ENCODE peak calls at places on chromosomes 3 and 15, in six cellular contexts. One of them, this sample, is unnamed.

GRCh38 chr3:278300-279064 is 81.9 kb downstream of the CHL1 start:
- DNase-seq in neural progenitor cell: no peak
- DNase-seq in stomach: no peak
- DNase-seq in right atrium auricular region: no peak
- DNase-seq in mesothelial cell of epicardium: no peak
- DNase-seq in left lung: no peak
- DNase-seq in this sample: no peak

GRCh38 chr15:57922780-57923179 is 142.7 kb downstream of the ALDH1A2 start:
- DNase-seq in right atrium auricular region: no peak
- DNase-seq in stomach: peak
- DNase-seq in mesothelial cell of epicardium: no peak
- DNase-seq in left lung: peak
- DNase-seq in neural progenitor cell: no peak
- DNase-seq in this sample: no peak

GRCh38 chr15:66080791-66081475 is 172.6 kb downstream of the MEGF11 start:
- DNase-seq in stomach: no peak
- DNase-seq in left lung: no peak
- DNase-seq in right atrium auricular region: no peak
- DNase-seq in neural progenitor cell: peak
- DNase-seq in mesothelial cell of epicardium: peak
- DNase-seq in this sample: no peak

GRCh38 chr3:177816667-177817208 is 619.5 kb upstream of the TBL1XR1 start:
- DNase-seq in left lung: no peak
- DNase-seq in right atrium auricular region: no peak
- DNase-seq in mesothelial cell of epicardium: no peak
- DNase-seq in stomach: no peak
- DNase-seq in neural progenitor cell: no peak
- DNase-seq in this sample: no peak

GRCh38 chr3:159787191-159787590 is 201.4 kb upstream of the IL12A start:
- DNase-seq in right atrium auricular region: no peak
- DNase-seq in mesothelial cell of epicardium: no peak
- DNase-seq in stomach: no peak
- DNase-seq in left lung: no peak
- DNase-seq in neural progenitor cell: no peak
- DNase-seq in this sample: no peak

GRCh38 chr15:82830427-82831173 is 21.2 kb downstream of the WHAMM start:
- DNase-seq in left lung: no peak
- DNase-seq in stomach: no peak
- DNase-seq in mesothelial cell of epicardium: no peak
- DNase-seq in right atrium auricular region: no peak
- DNase-seq in neural progenitor cell: no peak
- DNase-seq in this sample: no peak

GRCh38 chr3:14132120-14132519 is 7.3 kb downstream of the TMEM43 start:
- DNase-seq in stomach: no peak
- DNase-seq in mesothelial cell of epicardium: no peak
- DNase-seq in right atrium auricular region: no peak
- DNase-seq in neural progenitor cell: no peak
- DNase-seq in left lung: no peak
- DNase-seq in this sample: no peak

GRCh38 chr3:33424606-33425453 is 15.4 kb downstream of the UBP1 start:
- DNase-seq in stomach: no peak
- DNase-seq in mesothelial cell of epicardium: no peak
- DNase-seq in right atrium auricular region: no peak
- DNase-seq in left lung: no peak
- DNase-seq in neural progenitor cell: no peak
- DNase-seq in this sample: no peak

GRCh38 chr15:101111570-101112262 is 140.1 kb downstream of the CHSY1 start:
- DNase-seq in mesothelial cell of epicardium: no peak
- DNase-seq in right atrium auricular region: no peak
- DNase-seq in stomach: no peak
- DNase-seq in left lung: no peak
- DNase-seq in neural progenitor cell: no peak
- DNase-seq in this sample: no peak

GRCh38 chr15:26729581-26729980 is 43.3 kb downstream of the GABRB3 start:
- DNase-seq in stomach: no peak
- DNase-seq in mesothelial cell of epicardium: no peak
- DNase-seq in left lung: no peak
- DNase-seq in neural progenitor cell: no peak
- DNase-seq in right atrium auricular region: no peak
- DNase-seq in this sample: no peak

GRCh38 chr15:84969257-84969656 is 12.4 kb upstream of the PDE8A start:
- DNase-seq in mesothelial cell of epicardium: no peak
- DNase-seq in right atrium auricular region: no peak
- DNase-seq in stomach: no peak
- DNase-seq in left lung: no peak
- DNase-seq in neural progenitor cell: no peak
- DNase-seq in this sample: no peak

GRCh38 chr3:197339841-197340520 is 41.6 kb upstream of the DLG1 start:
- DNase-seq in left lung: no peak
- DNase-seq in neural progenitor cell: no peak
- DNase-seq in stomach: no peak
- DNase-seq in right atrium auricular region: no peak
- DNase-seq in mesothelial cell of epicardium: peak
- DNase-seq in this sample: no peak

GRCh38 chr3:135706758-135707375 is 258.7 kb upstream of the PPP2R3A start:
- DNase-seq in neural progenitor cell: no peak
- DNase-seq in stomach: no peak
- DNase-seq in mesothelial cell of epicardium: no peak
- DNase-seq in right atrium auricular region: no peak
- DNase-seq in left lung: no peak
- DNase-seq in this sample: no peak

GRCh38 chr15:66006986-66007385 is 137.7 kb downstream of the RAB11A start:
- DNase-seq in mesothelial cell of epicardium: no peak
- DNase-seq in neural progenitor cell: no peak
- DNase-seq in left lung: no peak
- DNase-seq in stomach: no peak
- DNase-seq in right atrium auricular region: no peak
- DNase-seq in this sample: no peak

GRCh38 chr3:25350741-25351140 is 77.3 kb upstream of the RARB start:
- DNase-seq in right atrium auricular region: no peak
- DNase-seq in neural progenitor cell: peak
- DNase-seq in left lung: no peak
- DNase-seq in mesothelial cell of epicardium: no peak
- DNase-seq in stomach: no peak
- DNase-seq in this sample: no peak

GRCh38 chr3:13549513-13550256 is 760 bp downstream of the FBLN2 start:
- DNase-seq in neural progenitor cell: no peak
- DNase-seq in stomach: no peak
- DNase-seq in left lung: no peak
- DNase-seq in mesothelial cell of epicardium: no peak
- DNase-seq in right atrium auricular region: no peak
- DNase-seq in this sample: no peak

GRCh38 chr3:4021162-4021561 is 221.9 kb downstream of the LRRN1 start:
- DNase-seq in mesothelial cell of epicardium: no peak
- DNase-seq in neural progenitor cell: peak
- DNase-seq in right atrium auricular region: no peak
- DNase-seq in left lung: no peak
- DNase-seq in stomach: no peak
- DNase-seq in this sample: no peak

GRCh38 chr3:33032937-33033336 is 64.0 kb downstream of the GLB1 start:
- DNase-seq in neural progenitor cell: no peak
- DNase-seq in left lung: no peak
- DNase-seq in mesothelial cell of epicardium: no peak
- DNase-seq in stomach: no peak
- DNase-seq in right atrium auricular region: no peak
- DNase-seq in this sample: no peak

GRCh38 chr3:150890320-150890719 is 14.9 kb downstream of the MINDY4B start:
- DNase-seq in neural progenitor cell: no peak
- DNase-seq in left lung: no peak
- DNase-seq in right atrium auricular region: no peak
- DNase-seq in mesothelial cell of epicardium: no peak
- DNase-seq in stomach: no peak
- DNase-seq in this sample: no peak

GRCh38 chr15:97085806-97086205 is 755.3 kb downstream of the NR2F2 start:
- DNase-seq in stomach: no peak
- DNase-seq in mesothelial cell of epicardium: no peak
- DNase-seq in neural progenitor cell: no peak
- DNase-seq in left lung: no peak
- DNase-seq in right atrium auricular region: no peak
- DNase-seq in this sample: no peak

GRCh38 chr15:39154136-39154770 is 426.6 kb upstream of the THBS1 start:
- DNase-seq in left lung: no peak
- DNase-seq in mesothelial cell of epicardium: no peak
- DNase-seq in right atrium auricular region: no peak
- DNase-seq in stomach: no peak
- DNase-seq in neural progenitor cell: no peak
- DNase-seq in this sample: no peak

GRCh38 chr15:22944651-22945050 is 35.5 kb downstream of the CYFIP1 start:
- DNase-seq in left lung: no peak
- DNase-seq in mesothelial cell of epicardium: no peak
- DNase-seq in stomach: no peak
- DNase-seq in right atrium auricular region: no peak
- DNase-seq in neural progenitor cell: no peak
- DNase-seq in this sample: no peak

DNA sequence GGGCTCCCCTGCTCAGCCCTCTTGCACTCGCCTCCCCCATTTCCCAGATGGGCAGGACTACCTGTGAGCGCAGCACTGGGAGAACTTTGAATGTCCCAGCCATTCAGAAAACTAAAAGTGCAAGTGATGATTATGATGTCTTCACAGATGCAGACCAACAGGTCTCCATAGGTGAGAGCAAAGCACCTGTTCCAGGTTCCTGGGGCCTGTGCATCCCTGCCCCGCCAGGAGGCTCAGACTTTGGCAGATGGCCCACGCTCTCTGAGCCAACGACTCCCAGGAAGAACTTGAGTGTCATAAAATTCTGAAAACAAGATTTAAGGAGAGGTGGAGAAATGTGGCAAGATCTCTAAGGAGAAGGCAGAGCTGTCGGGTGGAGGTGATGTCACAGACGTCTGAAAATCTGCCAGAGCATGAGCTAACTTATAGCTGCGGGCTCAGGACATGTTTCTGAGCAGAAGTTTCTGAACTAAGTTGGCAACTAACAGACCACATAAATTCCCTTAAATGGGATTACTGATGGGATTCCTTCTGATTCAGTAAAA is 110.8 kb upstream of the IGF1R start:
- DNase-seq in left lung: no peak
- DNase-seq in neural progenitor cell: no peak
- DNase-seq in right atrium auricular region: no peak
- DNase-seq in stomach: no peak
- DNase-seq in mesothelial cell of epicardium: no peak
- DNase-seq in this sample: no peak
- TF ChIP-seq CTCF in left lung: no peak
- TF ChIP-seq CTCF in neural progenitor cell: no peak
- TF ChIP-seq CTCF in right atrium auricular region: no peak
- TF ChIP-seq CTCF in stomach: no peak
- TF ChIP-seq CTCF in mesothelial cell of epicardium: no peak
- TF ChIP-seq CTCF in this sample: no peak

GRCh38 chr15:81295466-81296145 is 28.3 kb downstream of the STARD5 start:
- DNase-seq in left lung: no peak
- DNase-seq in stomach: no peak
- DNase-seq in neural progenitor cell: no peak
- DNase-seq in mesothelial cell of epicardium: no peak
- DNase-seq in right atrium auricular region: no peak
- DNase-seq in this sample: no peak

GRCh38 chr15:81297580-81298575 is 26.1 kb downstream of the STARD5 start:
- DNase-seq in neural progenitor cell: no peak
- DNase-seq in left lung: no peak
- DNase-seq in mesothelial cell of epicardium: no peak
- DNase-seq in stomach: no peak
- DNase-seq in right atrium auricular region: no peak
- DNase-seq in this sample: no peak

GRCh38 chr15:81297147-81297572 is 26.8 kb downstream of the STARD5 start:
- DNase-seq in stomach: no peak
- DNase-seq in right atrium auricular region: no peak
- DNase-seq in neural progenitor cell: no peak
- DNase-seq in mesothelial cell of epicardium: no peak
- DNase-seq in left lung: no peak
- DNase-seq in this sample: no peak

GRCh38 chr15:81296673-81297072 is 27.3 kb downstream of the STARD5 start:
- DNase-seq in stomach: peak
- DNase-seq in neural progenitor cell: no peak
- DNase-seq in left lung: peak
- DNase-seq in mesothelial cell of epicardium: no peak
- DNase-seq in right atrium auricular region: no peak
- DNase-seq in this sample: no peak

DNA sequence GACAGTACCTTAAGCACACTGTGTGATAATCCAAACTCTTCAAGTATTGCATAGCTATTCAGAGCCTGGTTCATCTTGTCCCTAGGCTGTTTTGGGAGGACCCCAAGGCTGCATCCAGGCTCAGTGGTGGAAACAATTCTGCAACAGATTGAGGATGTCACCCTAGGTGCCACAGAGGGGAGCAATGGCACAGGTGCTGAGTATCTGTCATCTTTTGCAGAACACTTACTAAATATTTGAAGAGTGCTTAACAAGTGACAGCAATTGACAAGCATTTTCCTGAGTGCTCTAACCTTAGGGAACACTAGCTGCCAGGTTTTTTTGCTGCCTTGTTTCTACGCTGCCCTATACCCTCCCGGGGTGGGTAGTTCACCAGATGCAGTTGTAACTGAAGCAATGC is 27.7 kb downstream of the STARD5 start:
- DNase-seq in right atrium auricular region: no peak
- DNase-seq in mesothelial cell of epicardium: no peak
- DNase-seq in left lung: no peak
- DNase-seq in neural progenitor cell: no peak
- DNase-seq in stomach: no peak
- DNase-seq in this sample: no peak
- TF ChIP-seq CTCF in right atrium auricular region: no peak
- TF ChIP-seq CTCF in mesothelial cell of epicardium: no peak
- TF ChIP-seq CTCF in left lung: no peak
- TF ChIP-seq CTCF in neural progenitor cell: no peak
- TF ChIP-seq CTCF in stomach: no peak
- TF ChIP-seq CTCF in this sample: no peak

GRCh38 chr3:181105636-181106035 is 116.1 kb upstream of the DNAJC19 start:
- DNase-seq in right atrium auricular region: no peak
- DNase-seq in left lung: no peak
- DNase-seq in mesothelial cell of epicardium: no peak
- DNase-seq in neural progenitor cell: peak
- DNase-seq in stomach: no peak
- DNase-seq in this sample: no peak

GRCh38 chr3:181103605-181104004 is 114.1 kb upstream of the DNAJC19 start:
- DNase-seq in mesothelial cell of epicardium: no peak
- DNase-seq in right atrium auricular region: no peak
- DNase-seq in left lung: no peak
- DNase-seq in neural progenitor cell: peak
- DNase-seq in stomach: no peak
- DNase-seq in this sample: no peak
- TF ChIP-seq CTCF in mesothelial cell of epicardium: no peak
- TF ChIP-seq CTCF in right atrium auricular region: no peak
- TF ChIP-seq CTCF in left lung: no peak
- TF ChIP-seq CTCF in neural progenitor cell: peak
- TF ChIP-seq CTCF in stomach: no peak
- TF ChIP-seq CTCF in this sample: no peak

GRCh38 chr3:112298781-112299180 is 4.8 kb upstream of the SLC9C1 start:
- DNase-seq in right atrium auricular region: no peak
- DNase-seq in mesothelial cell of epicardium: no peak
- DNase-seq in left lung: no peak
- DNase-seq in stomach: no peak
- DNase-seq in neural progenitor cell: no peak
- DNase-seq in this sample: no peak

GRCh38 chr3:112297714-112298113 is 3.7 kb upstream of the SLC9C1 start:
- DNase-seq in left lung: no peak
- DNase-seq in mesothelial cell of epicardium: no peak
- DNase-seq in right atrium auricular region: no peak
- DNase-seq in stomach: no peak
- DNase-seq in neural progenitor cell: no peak
- DNase-seq in this sample: no peak

GRCh38 chr3:112289011-112289410 is 5.0 kb downstream of the SLC9C1 start:
- DNase-seq in neural progenitor cell: no peak
- DNase-seq in mesothelial cell of epicardium: no peak
- DNase-seq in right atrium auricular region: no peak
- DNase-seq in stomach: no peak
- DNase-seq in left lung: no peak
- DNase-seq in this sample: no peak

GRCh38 chr3:112293368-112294321 is at the start of gene SLC9C1:
- DNase-seq in left lung: no peak
- DNase-seq in stomach: no peak
- DNase-seq in neural progenitor cell: peak
- DNase-seq in mesothelial cell of epicardium: peak
- DNase-seq in right atrium auricular region: no peak
- DNase-seq in this sample: no peak
- TF ChIP-seq CTCF in left lung: peak
- TF ChIP-seq CTCF in stomach: peak
- TF ChIP-seq CTCF in neural progenitor cell: peak
- TF ChIP-seq CTCF in mesothelial cell of epicardium: peak
- TF ChIP-seq CTCF in right atrium auricular region: no peak
- TF ChIP-seq CTCF in this sample: no peak